ENCODE peak calls at places on chromosomes 12 and 14, in nine cellular contexts. D, E, N, J, Y, K, Z, X and S are unnamed samples.

GRCh38 chr14:105878125-105878524 is 351.7 kb downstream of the TMEM121 start:
- DNase-seq in D (no peak), E (no peak), N (no peak), J (no peak), Y (no peak), K (no peak), Z (no peak), X (no peak), S (peak)

GRCh38 chr12:2834581-2835491 is at the start of gene NRIP2:
- DNase-seq in D (no peak), E (peak), N (peak), J (no peak), Y (peak), K (peak), Z (no peak), X (no peak), S (no peak)

GRCh38 chr14:93953263-93953662 is 23.1 kb downstream of the ASB2 start:
- DNase-seq in D (no peak), E (no peak), N (peak), J (no peak), Y (no peak), K (no peak), Z (no peak), X (no peak), S (no peak)

GRCh38 chr14:71722885-71723284 is 209.3 kb upstream of the RGS6 start:
- DNase-seq in D (no peak), E (no peak), N (no peak), J (no peak), Y (no peak), K (no peak), Z (no peak), X (no peak), S (no peak)

GRCh38 chr14:51967521-51967920 is 21.8 kb upstream of the RTRAF start:
- DNase-seq in D (no peak), E (no peak), N (no peak), J (no peak), Y (no peak), K (no peak), Z (no peak), X (no peak), S (no peak)

GRCh38 chr12:42809226-42809625 is 219.7 kb upstream of the PRICKLE1 start:
- DNase-seq in D (no peak), E (no peak), N (no peak), J (no peak), Y (no peak), K (peak), Z (no peak), X (no peak), S (no peak)

GRCh38 chr14:83777516-83777915 is 1752.4 kb upstream of the FLRT2 start:
- DNase-seq in D (no peak), E (no peak), N (no peak), J (no peak), Y (no peak), K (peak), Z (no peak), X (no peak), S (no peak)

GRCh38 chr12:118035194-118036041 is 18.9 kb downstream of the RFC5 start:
- DNase-seq in D (no peak), E (no peak), N (peak), J (no peak), Y (no peak), K (peak), Z (no peak), X (peak), S (no peak)

GRCh38 chr14:92247937-92248336 is 75.0 kb upstream of the SLC24A4 start:
- DNase-seq in D (no peak), E (no peak), N (no peak), J (no peak), Y (no peak), K (no peak), Z (no peak), X (no peak), S (no peak)

GRCh38 chr14:55256586-55256985 is 14.6 kb upstream of the FBXO34 start:
- DNase-seq in D (no peak), E (no peak), N (no peak), J (no peak), Y (no peak), K (no peak), Z (no peak), X (no peak), S (no peak)

GRCh38 chr14:74675219-74675618 is 37.7 kb downstream of the AREL1 start:
- DNase-seq in D (no peak), E (no peak), N (no peak), J (no peak), Y (no peak), K (no peak), Z (no peak), X (no peak), S (no peak)

GRCh38 chr12:94498698-94499097 is 39.0 kb upstream of the CEP83 start:
- DNase-seq in D (no peak), E (no peak), N (no peak), J (no peak), Y (no peak), K (no peak), Z (no peak), X (no peak), S (no peak)

GRCh38 chr12:52033506-52034258 is 17.6 kb upstream of the NR4A1 start:
- DNase-seq in D (no peak), E (no peak), N (no peak), J (no peak), Y (no peak), K (no peak), Z (no peak), X (no peak), S (no peak)

GRCh38 chr12:107093547-107094448 is at the start of gene CRY1:
- DNase-seq in D (peak), E (peak), N (peak), J (peak), Y (peak), K (peak), Z (peak), X (peak), S (peak)

GRCh38 chr12:62297321-62297720 is 37.1 kb downstream of the USP15 start:
- DNase-seq in D (no peak), E (no peak), N (no peak), J (no peak), Y (no peak), K (no peak), Z (no peak), X (no peak), S (no peak)

GRCh38 chr12:116484807-116485206 is 74.4 kb upstream of the MAP1LC3B2 start:
- DNase-seq in D (no peak), E (no peak), N (peak), J (no peak), Y (no peak), K (no peak), Z (no peak), X (no peak), S (no peak)

GRCh38 chr12:127389923-127390322 is 877.0 kb upstream of the TMEM132C start:
- DNase-seq in D (no peak), E (peak), N (peak), J (no peak), Y (peak), K (peak), Z (no peak), X (peak), S (no peak)

GRCh38 chr14:75770635-75771034 is 109.6 kb downstream of the TTLL5 start:
- DNase-seq in D (no peak), E (no peak), N (no peak), J (no peak), Y (no peak), K (no peak), Z (no peak), X (no peak), S (no peak)

GRCh38 chr12:122013792-122014590 is 7.7 kb upstream of the BCL7A start:
- DNase-seq in D (no peak), E (no peak), N (no peak), J (no peak), Y (no peak), K (no peak), Z (no peak), X (no peak), S (no peak)

GRCh38 chr12:27549801-27550652 is 26.0 kb downstream of the PPFIBP1 start:
- DNase-seq in D (no peak), E (peak), N (peak), J (no peak), Y (peak), K (peak), Z (peak), X (peak), S (peak)

GRCh38 chr14:92503756-92504491 is 9.7 kb upstream of the RIN3 start:
- DNase-seq in D (no peak), E (no peak), N (peak), J (no peak), Y (no peak), K (peak), Z (no peak), X (peak), S (no peak)

GRCh38 chr14:66662374-66662773 is 154.4 kb downstream of the GPHN start:
- DNase-seq in D (no peak), E (no peak), N (no peak), J (no peak), Y (no peak), K (peak), Z (no peak), X (peak), S (no peak)

GRCh38 chr14:64394423-64394822 is 6.3 kb downstream of the MTHFD1 start:
- DNase-seq in D (no peak), E (no peak), N (no peak), J (no peak), Y (no peak), K (no peak), Z (no peak), X (no peak), S (no peak)

GRCh38 chr12:50257226-50258166 is 25.8 kb downstream of the LIMA1 start:
- DNase-seq in D (no peak), E (no peak), N (no peak), J (no peak), Y (no peak), K (peak), Z (no peak), X (peak), S (no peak)

GRCh38 chr12:89192419-89192818 is 159.9 kb downstream of the DUSP6 start:
- DNase-seq in D (no peak), E (no peak), N (no peak), J (no peak), Y (no peak), K (no peak), Z (no peak), X (no peak), S (no peak)

GRCh38 chr12:93322784-93323183 is 54.9 kb upstream of the NUDT4 start:
- DNase-seq in D (no peak), E (no peak), N (no peak), J (no peak), Y (no peak), K (no peak), Z (no peak), X (peak), S (no peak)

GRCh38 chr14:45091696-45092095 is 7.8 kb downstream of the PRPF39 start:
- DNase-seq in D (no peak), E (no peak), N (no peak), J (no peak), Y (no peak), K (no peak), Z (no peak), X (no peak), S (no peak)

GRCh38 chr12:52067081-52067374 is 2.8 kb upstream of the ATG101 start:
- DNase-seq in D (no peak), E (no peak), N (no peak), J (no peak), Y (no peak), K (no peak), Z (no peak), X (no peak), S (no peak)

GRCh38 chr12:104303538-104304151 is at the start of gene EID3:
- DNase-seq in D (peak), E (peak), N (peak), J (peak), Y (peak), K (peak), Z (peak), X (no peak), S (peak)